ENCODE peak calls at places on chromosomes 1 and 21, in ten cellular contexts. S is ovary, Q is stomach, A is HCT116, M is tibial nerve, J is sigmoid colon, U is uterus, L is testis, H is endothelial cell of umbilical vein, R is A549. P is an unnamed sample. For H3K4me1, the result is how much of the 10 kb centered on the place peaks cover.

GRCh38 chr1:155555915-155556314 is 6.7 kb downstream of the ASH1L start:
- DNase-seq in S (no peak), L (no peak), U (no peak), A (no peak), H (no peak), M (no peak), Q (no peak), J (no peak), R (no peak), P (no peak)

GRCh38 chr1:163083690-163084089 is 14.5 kb downstream of the RGS4 start:
- DNase-seq in S (no peak), Q (no peak), M (no peak), H (no peak), L (no peak), A (no peak), R (no peak), J (no peak), U (no peak), P (no peak)

GRCh38 chr1:208179850-208180416 is 64.3 kb downstream of the PLXNA2 start:
- DNase-seq in L (no peak), J (no peak), A (no peak), Q (no peak), S (no peak), R (no peak), H (no peak), M (no peak), U (no peak), P (no peak)

GRCh38 chr1:37475380-37476086 is 1.2 kb downstream of the ZC3H12A start:
- DNase-seq in J (no peak), U (no peak), R (no peak), L (no peak), M (no peak), S (peak), H (no peak), A (no peak), Q (no peak), P (no peak)

GRCh38 chr21:17386498-17386897 is 126.3 kb upstream of the CXADR start:
- DNase-seq in Q (no peak), L (no peak), H (no peak), J (no peak), S (no peak), M (no peak), U (no peak), R (no peak), A (no peak), P (no peak)

GRCh38 chr1:183733610-183734219 is 71.2 kb upstream of the RGL1 start:
- DNase-seq in S (no peak), J (no peak), A (no peak), U (no peak), L (no peak), M (no peak), H (no peak), R (no peak), Q (no peak), P (no peak)

GRCh38 chr1:230253150-230253549 is 173.0 kb downstream of the PGBD5 start:
- DNase-seq in U (no peak), Q (no peak), R (no peak), A (no peak), H (no peak), L (no peak), J (no peak), S (no peak), M (no peak), P (no peak)

GRCh38 chr1:6448749-6449631 is 17.0 kb downstream of the TNFRSF25 start:
- DNase-seq in R (no peak), S (peak), H (peak), U (no peak), Q (peak), M (no peak), A (no peak), J (no peak), L (no peak), P (no peak)

GRCh38 chr1:121517586-121518230 is 332.9 kb downstream of the SRGAP2C start:
- DNase-seq in U (no peak), L (no peak), A (no peak), Q (no peak), R (no peak), S (no peak), H (no peak), J (no peak), M (no peak), P (no peak)

GRCh38 chr1:25871086-25871703 is 4.3 kb downstream of the PAQR7 start:
- DNase-seq in M (no peak), A (no peak), J (peak), U (no peak), Q (no peak), S (no peak), H (no peak), R (no peak), L (peak), P (no peak)

GRCh38 chr1:63487336-63488065 is 35.5 kb downstream of the ITGB3BP start:
- DNase-seq in S (no peak), J (no peak), H (no peak), R (no peak), Q (no peak), L (no peak), A (no peak), M (no peak), U (no peak), P (no peak)

GRCh38 chr1:116826818-116827606 is 72.8 kb downstream of the CD2 start:
- DNase-seq in S (no peak), U (no peak), A (no peak), R (peak), Q (no peak), L (no peak), J (no peak), H (peak), M (no peak), P (no peak)

GRCh38 chr1:100769906-100770646 is 50.5 kb downstream of the VCAM1 start:
- DNase-seq in A (no peak), H (peak), L (no peak), U (no peak), Q (no peak), M (no peak), S (no peak), R (no peak), J (no peak), P (no peak)

GRCh38 chr1:174005032-174005431 is 17.1 kb downstream of the RC3H1 start:
- DNase-seq in J (no peak), M (no peak), L (no peak), H (no peak), A (no peak), S (no peak), U (no peak), R (no peak), Q (no peak), P (no peak)

GRCh38 chr21:37071561-37072238 is 1.2 kb downstream of the PIGP start:
- DNase-seq in Q (peak), U (peak), A (no peak), M (peak), R (peak), S (peak), J (peak), H (peak), L (peak), P (peak)

GRCh38 chr1:172600615-172601014 is 58.3 kb upstream of the FASLG start:
- DNase-seq in S (no peak), A (no peak), R (no peak), H (no peak), U (no peak), Q (no peak), M (no peak), L (no peak), J (no peak), P (no peak)

GRCh38 chr1:20373286-20373685 is 82.6 kb downstream of the VWA5B1 start:
- DNase-seq in M (no peak), U (no peak), J (peak), S (no peak), A (no peak), L (no peak), H (no peak), R (no peak), Q (no peak), P (no peak)

GRCh38 chr1:45895406-45895805 is 92.0 kb downstream of the MAST2 start:
- DNase-seq in R (no peak), S (no peak), A (no peak), J (no peak), Q (no peak), M (no peak), H (no peak), U (no peak), L (no peak), P (no peak)

GRCh38 chr1:36761073-36761472 is 273.2 kb downstream of the GRIK3 start:
- DNase-seq in A (no peak), Q (no peak), J (no peak), H (peak), L (no peak), R (no peak), M (no peak), U (no peak), S (no peak), P (no peak)

GRCh38 chr1:186532481-186532880 is 71.6 kb upstream of the PDC start:
- DNase-seq in M (no peak), L (no peak), H (no peak), U (no peak), R (no peak), J (no peak), A (no peak), S (no peak), Q (no peak), P (no peak)

GRCh38 chr1:8194481-8195227 is 123.3 kb upstream of the SLC45A1 start:
- DNase-seq in L (no peak), M (no peak), H (peak), J (no peak), Q (no peak), R (peak), A (peak), U (no peak), S (no peak), P (no peak)

GRCh38 chr1:30353637-30354036 is 369.7 kb downstream of the MATN1 start:
- DNase-seq in Q (no peak), S (no peak), R (no peak), U (no peak), A (no peak), L (no peak), M (no peak), H (no peak), J (no peak), P (no peak)

GRCh38 chr1:64505232-64505943 is 35.5 kb downstream of the CACHD1 start:
- DNase-seq in R (peak), M (no peak), S (peak), J (no peak), Q (peak), L (peak), U (peak), A (no peak), H (no peak), P (peak)

GRCh38 chr1:2103266-2103900 is 53.2 kb downstream of the PRKCZ start:
- DNase-seq in S (no peak), M (no peak), R (no peak), Q (no peak), H (no peak), J (no peak), A (no peak), U (no peak), L (no peak), P (peak)

GRCh38 chr1:165924096-165924495 is 96.7 kb downstream of the UCK2 start:
- DNase-seq in H (no peak), S (no peak), L (no peak), A (no peak), U (no peak), Q (no peak), M (no peak), R (no peak), J (no peak), P (no peak)

GRCh38 chr1:210607361-210607760 is 278.7 kb downstream of the HHAT start:
- DNase-seq in H (no peak), Q (no peak), U (no peak), J (no peak), L (no peak), M (no peak), R (no peak), S (no peak), A (no peak), P (no peak)

DNA sequence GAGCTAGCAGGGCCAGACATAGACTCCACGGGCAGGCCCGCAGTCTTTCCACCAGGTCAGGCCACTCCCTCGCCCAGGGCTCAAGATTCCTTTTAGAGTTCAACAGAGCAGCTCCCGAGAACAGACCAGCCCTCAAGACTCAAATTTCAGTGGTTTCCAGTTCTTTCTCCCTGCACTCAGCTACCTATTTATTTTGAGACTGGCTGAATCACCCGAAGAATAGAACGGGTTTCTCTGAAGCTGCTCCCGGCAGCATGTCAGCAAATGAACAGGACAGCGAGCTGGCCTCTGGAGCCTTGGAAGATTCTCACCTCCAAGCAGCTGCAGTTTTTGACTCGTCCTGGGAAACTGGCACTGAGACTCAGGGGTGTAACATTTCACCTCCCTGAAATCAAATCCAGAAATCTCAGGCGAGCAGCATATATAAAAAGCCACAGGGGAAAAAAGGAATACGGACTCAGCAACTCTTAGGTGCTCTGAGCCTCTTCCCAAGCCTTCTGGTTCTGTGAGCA is 177.9 kb downstream of the CLIC6 start:
- DNase-seq in U (no peak), Q (no peak), L (no peak), S (no peak), R (peak), J (no peak), H (no peak), A (peak), M (no peak), P (no peak)
- H3K4me1 ChIP-seq in U (under half), Q (under half), L (under half), S (under half), R (under half), J (under half), H (under half), A (half or more), M (under half), P (under half)

DNA sequence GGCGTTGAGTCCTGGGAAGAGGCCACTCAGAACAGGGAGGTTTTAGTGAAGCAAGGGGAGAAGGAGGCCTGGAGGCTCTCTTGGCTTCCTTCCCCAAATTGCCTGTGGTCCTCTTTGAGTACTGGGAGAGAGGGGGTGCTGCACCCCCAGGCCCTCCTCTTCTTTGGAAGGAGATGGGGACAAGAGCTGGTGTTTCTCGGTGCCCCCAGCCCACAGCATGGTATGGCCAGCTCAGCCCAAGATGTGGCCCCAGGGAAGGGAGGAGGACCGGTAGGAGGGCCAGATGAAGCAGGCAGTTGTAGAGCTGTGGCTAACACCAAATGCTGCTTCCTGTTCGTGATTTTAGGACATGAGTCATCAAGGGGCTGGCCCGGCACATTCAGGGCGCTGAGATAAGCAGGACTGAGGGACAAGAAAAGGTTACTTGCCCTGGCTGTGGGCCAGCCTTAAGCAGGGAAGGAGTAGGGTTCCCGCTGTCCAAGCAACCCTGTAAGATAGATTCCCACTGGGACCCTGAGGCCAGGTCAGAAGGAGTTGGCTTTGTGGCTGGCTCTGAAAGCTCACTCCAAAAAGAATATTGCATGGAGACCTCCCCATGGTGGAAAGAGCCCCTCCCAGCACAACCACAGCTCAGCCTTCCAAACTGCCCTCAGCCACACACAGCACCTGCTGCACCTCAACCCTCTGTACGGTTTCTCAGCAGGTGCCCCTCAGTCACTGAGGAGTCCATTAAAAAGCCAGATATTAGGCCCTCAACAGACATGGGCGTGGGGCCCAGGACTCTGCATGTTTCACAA is 4.9 kb upstream of the TNFRSF1B start:
- DNase-seq in L (peak), H (peak), R (peak), A (peak), S (peak), Q (peak), J (peak), U (peak), M (peak), P (peak)
- TF ChIP-seq POLR2A in L (no peak), H (no peak), R (no peak), A (no peak), S (no peak), Q (no peak), J (no peak), U (peak), M (peak), P (no peak)

GRCh38 chr21:31713115-31713514 is 18.8 kb downstream of the SCAF4 start:
- DNase-seq in R (no peak), U (no peak), A (no peak), J (no peak), Q (no peak), S (no peak), M (no peak), H (no peak), L (no peak), P (no peak)

GRCh38 chr21:31711326-31711725 is 20.6 kb downstream of the SCAF4 start:
- DNase-seq in R (no peak), A (no peak), S (no peak), U (no peak), H (no peak), J (no peak), Q (no peak), M (no peak), L (no peak), P (no peak)

GRCh38 chr21:31713973-31714740 is 17.8 kb downstream of the SCAF4 start:
- DNase-seq in Q (no peak), A (no peak), L (no peak), M (no peak), H (no peak), S (no peak), U (no peak), R (no peak), J (no peak), P (no peak)

GRCh38 chr21:31710586-31710985 is 21.3 kb downstream of the SCAF4 start:
- DNase-seq in L (no peak), J (no peak), R (no peak), H (peak), A (no peak), M (no peak), S (no peak), U (no peak), Q (no peak), P (no peak)

GRCh38 chr21:31711745-31712144 is 20.2 kb downstream of the SCAF4 start:
- DNase-seq in H (no peak), J (no peak), A (no peak), L (no peak), M (no peak), R (no peak), U (no peak), S (no peak), Q (no peak), P (no peak)
- TF ChIP-seq CTCF in H (no peak), J (no peak), A (no peak), L (no peak), M (no peak), R (no peak), U (no peak), S (no peak), Q (no peak), P (no peak)

DNA sequence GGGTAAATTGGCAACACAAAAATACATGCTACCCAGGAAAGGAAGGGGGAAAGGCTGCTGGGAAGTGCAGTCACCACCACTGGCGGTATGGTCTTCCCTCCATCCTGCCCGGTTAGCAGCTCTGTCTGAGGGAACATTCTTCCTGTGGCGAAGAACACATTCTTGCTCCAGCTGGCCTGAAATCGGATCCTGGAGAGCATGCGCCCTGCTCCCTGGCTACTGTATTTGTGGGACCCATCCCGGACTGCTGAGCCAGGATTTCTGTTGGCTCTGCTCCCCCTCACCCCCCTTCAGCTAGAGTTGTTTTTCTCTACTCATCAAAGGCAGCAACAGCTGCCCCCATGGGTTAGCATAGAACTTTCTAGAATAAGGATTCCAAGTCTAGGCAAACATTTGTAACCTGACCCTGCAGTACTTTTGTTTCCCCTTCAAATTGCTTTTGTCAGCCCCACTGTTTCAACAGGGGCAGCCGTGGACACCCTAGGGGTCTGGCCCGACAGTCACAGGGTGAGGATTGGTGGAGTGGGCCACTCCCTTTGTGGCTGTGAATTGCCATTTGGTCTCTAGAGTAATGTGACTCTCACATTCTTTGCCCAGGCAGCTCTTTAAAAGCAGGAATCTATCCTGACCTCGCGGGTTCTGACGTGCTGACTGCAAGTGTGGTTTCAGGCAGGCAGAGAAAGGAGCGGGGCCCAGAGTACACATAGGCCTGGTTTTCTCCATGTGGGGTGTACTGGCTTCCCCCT is 157.7 kb downstream of the TOMM20 start:
- DNase-seq in S (peak), J (peak), U (peak), A (no peak), H (peak), R (no peak), M (peak), Q (peak), L (peak), P (peak)
- H3K4me1 ChIP-seq in S (under half), J (under half), U (under half), A (under half), H (under half), R (half or more), M (under half), Q (half or more), L (under half), P (under half)

GRCh38 chr21:43789276-43790052 is at the start of gene RRP1:
- DNase-seq in L (peak), Q (peak), S (peak), H (peak), R (peak), M (peak), A (peak), J (peak), U (peak), P (peak)
- TF ChIP-seq POLR2A in L (no peak), Q (no peak), S (peak), H (peak), R (peak), M (peak), A (peak), J (peak), U (peak), P (peak)

GRCh38 chr1:53547321-53547720 is 88.1 kb downstream of the DMRTB1 start:
- DNase-seq in H (no peak), R (no peak), A (no peak), J (peak), Q (no peak), M (no peak), L (no peak), S (no peak), U (peak), P (no peak)
- TF ChIP-seq CTCF in H (no peak), R (no peak), A (no peak), J (no peak), Q (no peak), M (no peak), L (no peak), S (no peak), U (no peak), P (no peak)

P was measured in heart left ventricle.